ENCODE peak calls at places on chromosome 6, in five cellular contexts. One of them, this sample, is unnamed.
A peak's percentile ranks its signal among the peaks of the same experiment; 100 is the strongest.

GRCh38 chr6:105507811-105508210 is 104.9 kb upstream of the PREP start:
- DNase-seq in hepatocyte: no peak
- DNase-seq in IMR-90: no peak
- DNase-seq in neuronal stem cell: no peak
- DNase-seq in PC-3: no peak
- DNase-seq in this sample: no peak

GRCh38 chr6:19851273-19852089 is 14.3 kb downstream of the ID4 start:
- DNase-seq in hepatocyte: peak; percentile 84
- DNase-seq in neuronal stem cell: peak; percentile 59
- DNase-seq in PC-3: peak; percentile 90
- DNase-seq in IMR-90: peak; percentile 84
- DNase-seq in this sample: peak; percentile 99

GRCh38 chr6:18528084-18528743 is 141.1 kb downstream of the RNF144B start:
- DNase-seq in hepatocyte: peak; percentile 13
- DNase-seq in neuronal stem cell: peak; percentile 11
- DNase-seq in IMR-90: peak; percentile 13
- DNase-seq in PC-3: peak; percentile 55
- DNase-seq in this sample: no peak

GRCh38 chr6:113476937-113477839 is 380.0 kb upstream of the MARCKS start:
- DNase-seq in PC-3: peak; percentile 4
- DNase-seq in neuronal stem cell: no peak
- DNase-seq in IMR-90: peak; percentile 40
- DNase-seq in hepatocyte: no peak
- DNase-seq in this sample: no peak

GRCh38 chr6:54194067-54194466 is 82.8 kb downstream of the MLIP start:
- DNase-seq in neuronal stem cell: no peak
- DNase-seq in IMR-90: peak; percentile 58
- DNase-seq in hepatocyte: peak; percentile 30
- DNase-seq in PC-3: peak; percentile 52
- DNase-seq in this sample: no peak

GRCh38 chr6:21327326-21328140 is 266.0 kb upstream of the SOX4 start:
- DNase-seq in neuronal stem cell: no peak
- DNase-seq in IMR-90: no peak
- DNase-seq in hepatocyte: no peak
- DNase-seq in PC-3: no peak
- DNase-seq in this sample: no peak

GRCh38 chr6:1575213-1576041 is 34.3 kb upstream of the FOXC1 start:
- DNase-seq in hepatocyte: no peak
- DNase-seq in PC-3: no peak
- DNase-seq in IMR-90: peak; percentile 49
- DNase-seq in neuronal stem cell: no peak
- DNase-seq in this sample: peak; percentile 86

GRCh38 chr6:30837870-30838269 is 46.4 kb upstream of the DDR1 start:
- DNase-seq in PC-3: peak; percentile 32
- DNase-seq in neuronal stem cell: no peak
- DNase-seq in hepatocyte: no peak
- DNase-seq in IMR-90: no peak
- DNase-seq in this sample: no peak

GRCh38 chr6:159062564-159062945 is 17.8 kb upstream of the TAGAP start:
- DNase-seq in IMR-90: no peak
- DNase-seq in PC-3: no peak
- DNase-seq in hepatocyte: no peak
- DNase-seq in neuronal stem cell: no peak
- DNase-seq in this sample: no peak

GRCh38 chr6:159063549-159063948 is 18.8 kb upstream of the TAGAP start:
- DNase-seq in hepatocyte: no peak
- DNase-seq in neuronal stem cell: no peak
- DNase-seq in IMR-90: no peak
- DNase-seq in PC-3: no peak
- DNase-seq in this sample: no peak

GRCh38 chr6:159062965-159063364 is 18.2 kb upstream of the TAGAP start:
- DNase-seq in neuronal stem cell: no peak
- DNase-seq in hepatocyte: no peak
- DNase-seq in IMR-90: no peak
- DNase-seq in PC-3: no peak
- DNase-seq in this sample: no peak

GRCh38 chr6:159061146-159061545 is 16.4 kb upstream of the TAGAP start:
- DNase-seq in PC-3: no peak
- DNase-seq in hepatocyte: no peak
- DNase-seq in IMR-90: no peak
- DNase-seq in neuronal stem cell: no peak
- DNase-seq in this sample: no peak

GRCh38 chr6:159061805-159062563 is 17.2 kb upstream of the TAGAP start:
- DNase-seq in neuronal stem cell: no peak
- DNase-seq in IMR-90: no peak
- DNase-seq in hepatocyte: no peak
- DNase-seq in PC-3: no peak
- DNase-seq in this sample: no peak
- H2AFZ ChIP-seq in neuronal stem cell: no peak overlapping the region
- H2AFZ ChIP-seq in IMR-90: no peak overlapping the region
- H2AFZ ChIP-seq in hepatocyte: no peak overlapping the region
- H2AFZ ChIP-seq in PC-3: no peak overlapping the region
- H2AFZ ChIP-seq in this sample: no peak overlapping the region

DNA sequence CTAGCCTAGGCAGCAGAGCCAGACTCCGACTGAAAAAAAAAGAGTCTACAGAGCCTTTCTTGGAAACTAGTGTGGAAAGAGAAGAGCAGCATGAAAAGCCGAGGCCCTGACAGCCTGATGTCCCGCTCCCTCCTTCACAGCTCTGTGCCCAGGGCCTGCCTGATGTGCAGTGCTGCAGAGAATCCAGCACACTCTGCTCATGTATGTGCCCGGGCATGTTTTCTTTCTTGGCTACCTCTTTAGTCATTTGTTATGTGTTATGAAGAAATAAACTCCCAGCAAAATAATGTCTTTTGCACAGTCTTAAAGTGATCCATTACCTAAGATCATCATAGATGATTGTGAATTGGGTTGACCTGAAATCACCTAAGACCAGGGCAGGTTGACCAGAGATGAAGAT is 78.1 kb upstream of the EZR start:
- DNase-seq in neuronal stem cell: no peak
- DNase-seq in IMR-90: no peak
- DNase-seq in hepatocyte: no peak
- DNase-seq in PC-3: no peak
- DNase-seq in this sample: no peak
- H3K27ac ChIP-seq in neuronal stem cell: no peak overlapping the region
- H3K27ac ChIP-seq in IMR-90: no peak overlapping the region
- H3K27ac ChIP-seq in hepatocyte: no peak overlapping the region
- H3K27ac ChIP-seq in PC-3: no peak overlapping the region
- H3K27ac ChIP-seq in this sample: no peak overlapping the region

GRCh38 chr6:10658910-10659696 is 35.3 kb downstream of the C6orf52 start:
- DNase-seq in hepatocyte: peak; percentile 9
- DNase-seq in neuronal stem cell: no peak
- DNase-seq in IMR-90: no peak
- DNase-seq in PC-3: no peak
- DNase-seq in this sample: no peak
- H3K4me3 ChIP-seq in hepatocyte: peak overlapping the region; percentile 29
- H3K4me3 ChIP-seq in neuronal stem cell: no peak overlapping the region
- H3K4me3 ChIP-seq in IMR-90: peak overlapping the region; percentile 39
- H3K4me3 ChIP-seq in PC-3: no peak overlapping the region
- H3K4me3 ChIP-seq in this sample: peak overlapping the region; percentile 42

GRCh38 chr6:48774276-48774675 is 663.3 kb upstream of the PTCHD4 start:
- DNase-seq in IMR-90: no peak
- DNase-seq in PC-3: no peak
- DNase-seq in neuronal stem cell: no peak
- DNase-seq in hepatocyte: no peak
- DNase-seq in this sample: no peak
- H2AFZ ChIP-seq in IMR-90: no peak overlapping the region
- H2AFZ ChIP-seq in PC-3: no peak overlapping the region
- H2AFZ ChIP-seq in neuronal stem cell: no peak overlapping the region
- H2AFZ ChIP-seq in hepatocyte: no peak overlapping the region
- H2AFZ ChIP-seq in this sample: no peak overlapping the region

This sample was measured in osteoblast.